ENCODE peak calls at places on chromosomes 7 and 10, in five cellular contexts. M is WTC11, E is K562, I is A549, G is H1. B is an unnamed sample.

GRCh38 chr7:83882551-83882950 is 233.6 kb upstream of the SEMA3E start:
- DNase-seq in I (no peak), E (no peak), M (no peak), G (no peak), B (no peak)

GRCh38 chr10:79393221-79393923 is 46.1 kb downstream of the PPIF start:
- DNase-seq in I (no peak), M (no peak), E (no peak), G (no peak), B (no peak)

GRCh38 chr10:96238889-96239624 is 32.3 kb downstream of the BLNK start:
- DNase-seq in M (no peak), E (no peak), I (no peak), G (no peak), B (no peak)

GRCh38 chr10:60569681-60570080 is 180.0 kb upstream of the ANK3 start:
- DNase-seq in M (no peak), I (no peak), E (no peak), G (no peak), B (no peak)

GRCh38 chr7:155775691-155776090 is 36.6 kb downstream of the SHH start:
- DNase-seq in G (no peak), M (no peak), I (no peak), E (no peak), B (no peak)

GRCh38 chr7:123663200-123663599 is 7.5 kb downstream of the LMOD2 start:
- DNase-seq in E (no peak), I (no peak), M (no peak), G (no peak), B (no peak)

GRCh38 chr10:114442115-114442630 is 37.9 kb upstream of the AFAP1L2 start:
- DNase-seq in M (no peak), G (no peak), I (no peak), E (no peak), B (no peak)

GRCh38 chr10:78742730-78743615 is 325.8 kb upstream of the ZMIZ1 start:
- DNase-seq in M (no peak), I (no peak), E (no peak), G (no peak), B (no peak)

GRCh38 chr7:602341-603141 is 82.9 kb upstream of the PDGFA start:
- DNase-seq in G (no peak), I (no peak), M (peak), E (peak), B (no peak)

GRCh38 chr7:103343758-103344452 is 662 bp downstream of the DNAJC2 start:
- DNase-seq in I (peak), M (peak), G (no peak), E (no peak), B (peak)

GRCh38 chr10:70903262-70903921 is 15.0 kb upstream of the PCBD1 start:
- DNase-seq in G (no peak), I (peak), E (peak), M (peak), B (peak)

GRCh38 chr7:12111461-12112405 is 99.4 kb upstream of the TMEM106B start:
- DNase-seq in M (peak), G (peak), E (no peak), I (no peak), B (peak)

GRCh38 chr10:79277579-79277978 is 69.7 kb upstream of the PPIF start:
- DNase-seq in G (no peak), M (no peak), E (no peak), I (no peak), B (no peak)

GRCh38 chr10:6418167-6418566 is 161.9 kb downstream of the PRKCQ start:
- DNase-seq in E (no peak), M (no peak), I (no peak), G (no peak), B (no peak)

GRCh38 chr7:259751-260405 is 30.1 kb upstream of the FOXL3 start:
- DNase-seq in G (no peak), E (no peak), M (no peak), I (no peak), B (no peak)

GRCh38 chr7:123580406-123581161 is 21.0 kb upstream of the ASB15 start:
- DNase-seq in E (no peak), G (no peak), I (no peak), M (no peak), B (peak)

GRCh38 chr10:7033031-7033430 is 377.8 kb downstream of the SFMBT2 start:
- DNase-seq in E (no peak), I (no peak), M (no peak), G (no peak), B (no peak)

GRCh38 chr10:79057481-79058275 is 11.1 kb upstream of the ZMIZ1 start:
- DNase-seq in M (no peak), G (no peak), I (no peak), E (no peak), B (no peak)

GRCh38 chr10:109866995-109867635 is 56.2 kb downstream of the XPNPEP1 start:
- DNase-seq in M (no peak), G (no peak), E (no peak), I (no peak), B (peak)

GRCh38 chr7:83827036-83827435 is 178.1 kb upstream of the SEMA3E start:
- DNase-seq in E (no peak), G (no peak), M (no peak), I (no peak), B (no peak)

GRCh38 chr7:88218428-88218745 is 1.5 kb downstream of the SRI start:
- DNase-seq in M (no peak), G (no peak), I (no peak), E (no peak), B (no peak)

GRCh38 chr7:38425509-38425908 is 152.1 kb upstream of the TARP start:
- DNase-seq in G (no peak), M (no peak), E (no peak), I (no peak), B (no peak)

GRCh38 chr7:73827568-73828106 is 3.2 kb upstream of the CLDN4 start:
- DNase-seq in M (peak), G (no peak), E (peak), I (no peak), B (peak)

GRCh38 chr7:132588596-132588995 is 12.3 kb upstream of the PLXNA4 start:
- DNase-seq in M (no peak), I (no peak), E (no peak), G (no peak), B (no peak)
- TF ChIP-seq JUN in M (no peak), I (no peak), E (no peak), G (no peak), B (no peak)

GRCh38 chr7:116512524-116513188 is 12.2 kb upstream of the CAV1 start:
- DNase-seq in I (no peak), M (no peak), E (no peak), G (no peak), B (no peak)

GRCh38 chr7:116509982-116510579 is 10.5 kb downstream of the CAV2 start:
- DNase-seq in E (no peak), G (no peak), I (no peak), M (no peak), B (peak)

GRCh38 chr7:116515584-116515983 is 9.3 kb upstream of the CAV1 start:
- DNase-seq in I (no peak), M (no peak), G (no peak), E (no peak), B (no peak)

GRCh38 chr7:116510795-116511194 is 11.3 kb downstream of the CAV2 start:
- DNase-seq in E (no peak), I (no peak), G (no peak), M (no peak), B (peak)

GRCh38 chr7:116511552-116512523 is 12.3 kb downstream of the CAV2 start:
- DNase-seq in I (peak), G (no peak), E (no peak), M (no peak), B (peak)
- TF ChIP-seq JUN in I (peak), G (no peak), E (no peak), M (no peak), B (peak)

DNA sequence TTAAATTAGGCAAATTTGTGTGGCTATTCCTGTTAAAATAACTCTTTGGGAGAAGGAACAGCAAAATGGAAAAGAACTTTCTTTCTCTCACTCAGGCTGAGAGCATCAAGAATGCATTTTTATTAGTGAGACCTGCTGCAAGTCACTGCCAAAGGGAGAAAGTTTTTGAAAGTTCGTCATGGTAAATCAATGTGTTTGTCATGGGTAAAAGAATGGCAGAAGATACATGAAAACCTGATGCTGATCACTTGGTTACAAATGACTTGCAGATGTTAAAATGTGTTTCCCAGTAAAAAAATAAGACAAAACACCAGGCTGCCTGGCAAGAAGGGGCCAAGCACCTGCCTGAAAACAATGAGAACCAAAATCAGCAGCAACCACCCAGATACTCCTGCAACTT is 484.7 kb upstream of the NRP1 start:
- DNase-seq in I (no peak), G (no peak), E (no peak), M (no peak), B (no peak)
- TF ChIP-seq JUN in I (no peak), G (no peak), E (no peak), M (no peak), B (no peak)

GRCh38 chr7:157335991-157336382 is 817 bp upstream of the DNAJB6 start:
- DNase-seq in G (no peak), E (no peak), I (no peak), M (no peak), B (peak)
- TF ChIP-seq JUN in G (no peak), E (no peak), I (no peak), M (no peak), B (no peak)

GRCh38 chr7:127822822-127823508 is 171.0 kb downstream of the SND1 start:
- DNase-seq in G (no peak), I (no peak), E (peak), M (no peak), B (no peak)
- TF ChIP-seq JUN in G (no peak), I (no peak), E (no peak), M (no peak), B (no peak)

GRCh38 chr7:54995631-54996340 is 23.0 kb upstream of the EGFR start:
- DNase-seq in M (no peak), E (no peak), I (peak), G (no peak), B (peak)
- TF ChIP-seq JUN in M (no peak), E (no peak), I (peak), G (no peak), B (peak)

GRCh38 chr7:2242541-2243482 is 786 bp downstream of the NUDT1 start:
- DNase-seq in I (peak), M (no peak), G (no peak), E (no peak), B (peak)
- TF ChIP-seq JUN in I (no peak), M (no peak), G (no peak), E (no peak), B (no peak)

DNA sequence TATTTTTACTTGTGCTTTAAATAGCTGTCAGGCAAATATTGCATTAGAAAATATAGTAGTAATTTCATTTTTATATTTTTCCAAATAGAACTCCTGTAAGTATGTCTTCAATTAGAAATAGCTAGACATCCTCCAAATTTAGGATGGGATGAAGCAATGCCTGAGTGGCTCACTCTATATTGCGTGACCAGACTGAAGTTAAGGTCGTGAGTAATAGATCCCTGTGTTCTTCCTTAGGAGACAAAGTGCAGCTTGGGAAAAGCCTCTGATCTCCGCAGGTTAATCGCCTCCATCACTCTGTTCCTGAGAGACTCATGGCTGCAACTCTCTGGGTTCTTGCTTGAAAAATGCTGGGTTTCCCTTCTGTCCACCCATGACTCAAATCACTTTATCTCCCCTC is 484.8 kb upstream of the ANKRD30A start:
- DNase-seq in I (no peak), G (no peak), E (no peak), M (no peak), B (no peak)
- TF ChIP-seq JUN in I (no peak), G (no peak), E (no peak), M (no peak), B (no peak)